ENCODE peak calls at places on chromosome 19, in six cellular contexts. E, J, X, U, F and O are unnamed samples.
A peak's percentile ranks its signal among the peaks of the same experiment; 100 is the strongest.

GRCh38 chr19:19748249-19748938 is 15.5 kb upstream of the ZNF14 start:
- DNase-seq in E (no peak), J (no peak), X (no peak), U (no peak), F (no peak), O (no peak)

GRCh38 chr19:44816301-44816700 is 7.4 kb downstream of the BCAM start:
- DNase-seq in E (no peak), J (no peak), X (no peak), U (no peak), F (no peak), O (no peak)

GRCh38 chr19:7381073-7381390 is 32.3 kb downstream of the ARHGEF18 start:
- DNase-seq in E (no peak), J (no peak), X (no peak), U (no peak), F (no peak), O (no peak)

GRCh38 chr19:42277821-42278809 is 9.1 kb downstream of the CIC start:
- DNase-seq in E (no peak), J (peak; percentile 30), X (no peak), U (peak; percentile 54), F (no peak), O (no peak)

GRCh38 chr19:7904074-7905020 is 670 bp downstream of the MAP2K7 start:
- DNase-seq in E (no peak), J (no peak), X (peak; percentile 68), U (peak; percentile 62), F (no peak), O (no peak)

GRCh38 chr19:20067898-20068297 is 9.9 kb upstream of the ZNF90 start:
- DNase-seq in E (no peak), J (no peak), X (no peak), U (no peak), F (no peak), O (no peak)

GRCh38 chr19:33647146-33647545 is 25.4 kb downstream of the CHST8 start:
- DNase-seq in E (no peak), J (no peak), X (no peak), U (no peak), F (no peak), O (no peak)

GRCh38 chr19:13013649-13014048 is 18.4 kb downstream of the NFIX start:
- DNase-seq in E (peak; percentile 61), J (peak; percentile 53), X (no peak), U (no peak), F (no peak), O (no peak)

GRCh38 chr19:38592940-38593339 is 24.8 kb downstream of the MAP4K1 start:
- DNase-seq in E (no peak), J (no peak), X (no peak), U (no peak), F (no peak), O (no peak)

GRCh38 chr19:34217952-34218817 is 36.2 kb upstream of the GARRE1 start:
- DNase-seq in E (peak; percentile 96), J (peak; percentile 99), X (peak; percentile 65), U (peak; percentile 45), F (peak; percentile 57), O (no peak)

GRCh38 chr19:1250374-1251232 is 2.2 kb downstream of the MIDN start:
- DNase-seq in E (no peak), J (peak; percentile 67), X (peak; percentile 76), U (peak; percentile 65), F (peak; percentile 80), O (peak; percentile 93)

GRCh38 chr19:23762884-23763711 is 4.4 kb upstream of the ZNF681 start:
- DNase-seq in E (peak; percentile 86), J (peak; percentile 70), X (peak; percentile 78), U (peak; percentile 96), F (no peak), O (peak; percentile 83)

GRCh38 chr19:2034729-2035589 is 16.1 kb downstream of the MKNK2 start:
- DNase-seq in E (peak; percentile 75), J (no peak), X (peak; percentile 68), U (peak; percentile 91), F (peak; percentile 61), O (no peak)

GRCh38 chr19:39183100-39183499 is 13.7 kb upstream of the NCCRP1 start:
- DNase-seq in E (no peak), J (no peak), X (no peak), U (no peak), F (no peak), O (no peak)

GRCh38 chr19:42122691-42123607 is 9.3 kb downstream of the POU2F2 start:
- DNase-seq in E (no peak), J (no peak), X (peak; percentile 85), U (no peak), F (no peak), O (no peak)

GRCh38 chr19:12782424-12783225 is 7.3 kb upstream of the HOOK2 start:
- DNase-seq in E (peak; percentile 68), J (peak; percentile 83), X (peak; percentile 94), U (peak; percentile 84), F (peak; percentile 81), O (no peak)

GRCh38 chr19:18985257-18985656 is 44.2 kb upstream of the HOMER3 start:
- DNase-seq in E (no peak), J (no peak), X (no peak), U (no peak), F (no peak), O (no peak)

GRCh38 chr19:45253396-45254027 is 2.4 kb downstream of the MARK4 start:
- DNase-seq in E (no peak), J (peak; percentile 39), X (peak; percentile 42), U (no peak), F (no peak), O (no peak)

GRCh38 chr19:2917275-2918184 is 16.8 kb downstream of the ZNF57 start:
- DNase-seq in E (no peak), J (no peak), X (no peak), U (no peak), F (no peak), O (no peak)

GRCh38 chr19:3224346-3225325 is at the start of gene CELF5:
- DNase-seq in E (peak; percentile 30), J (no peak), X (peak; percentile 31), U (peak; percentile 40), F (no peak), O (peak; percentile 67)

GRCh38 chr19:33558846-33559245 is 37.3 kb upstream of the PEPD start:
- DNase-seq in E (no peak), J (no peak), X (no peak), U (no peak), F (no peak), O (no peak)

GRCh38 chr19:6551607-6552450 is 21.0 kb downstream of the TNFSF9 start:
- DNase-seq in E (no peak), J (peak; percentile 70), X (peak; percentile 82), U (no peak), F (peak; percentile 61), O (no peak)

GRCh38 chr19:18170714-18171255 is 2.8 kb upstream of the IFI30 start:
- DNase-seq in E (no peak), J (no peak), X (no peak), U (no peak), F (no peak), O (no peak)

GRCh38 chr19:1068111-1069001 is 1.4 kb downstream of the ARHGAP45 start:
- DNase-seq in E (no peak), J (no peak), X (peak; percentile 91), U (peak; percentile 56), F (no peak), O (no peak)

GRCh38 chr19:8050274-8051096 is 2.1 kb upstream of the CCL25 start:
- DNase-seq in E (peak; percentile 88), J (peak; percentile 47), X (peak; percentile 91), U (peak; percentile 92), F (peak; percentile 94), O (peak; percentile 98)

GRCh38 chr19:16603090-16603489 is 24.9 kb downstream of the MED26 start:
- DNase-seq in E (no peak), J (no peak), X (no peak), U (no peak), F (no peak), O (no peak)

GRCh38 chr19:3175761-3176714 is 2.5 kb upstream of the S1PR4 start:
- DNase-seq in E (peak; percentile 91), J (peak; percentile 69), X (peak; percentile 61), U (peak; percentile 89), F (peak; percentile 87), O (no peak)

GRCh38 chr19:45643927-45644771 is 5.0 kb upstream of the EML2 start:
- DNase-seq in E (no peak), J (no peak), X (no peak), U (no peak), F (no peak), O (no peak)

GRCh38 chr19:53365899-53366493 is 491 bp downstream of the ZNF525 start:
- DNase-seq in E (peak; percentile 50), J (no peak), X (no peak), U (peak; percentile 44), F (no peak), O (no peak)

GRCh38 chr19:13078897-13079541 is 23.6 kb downstream of the LYL1 start:
- DNase-seq in E (no peak), J (peak; percentile 20), X (no peak), U (peak; percentile 72), F (no peak), O (no peak)

DNA sequence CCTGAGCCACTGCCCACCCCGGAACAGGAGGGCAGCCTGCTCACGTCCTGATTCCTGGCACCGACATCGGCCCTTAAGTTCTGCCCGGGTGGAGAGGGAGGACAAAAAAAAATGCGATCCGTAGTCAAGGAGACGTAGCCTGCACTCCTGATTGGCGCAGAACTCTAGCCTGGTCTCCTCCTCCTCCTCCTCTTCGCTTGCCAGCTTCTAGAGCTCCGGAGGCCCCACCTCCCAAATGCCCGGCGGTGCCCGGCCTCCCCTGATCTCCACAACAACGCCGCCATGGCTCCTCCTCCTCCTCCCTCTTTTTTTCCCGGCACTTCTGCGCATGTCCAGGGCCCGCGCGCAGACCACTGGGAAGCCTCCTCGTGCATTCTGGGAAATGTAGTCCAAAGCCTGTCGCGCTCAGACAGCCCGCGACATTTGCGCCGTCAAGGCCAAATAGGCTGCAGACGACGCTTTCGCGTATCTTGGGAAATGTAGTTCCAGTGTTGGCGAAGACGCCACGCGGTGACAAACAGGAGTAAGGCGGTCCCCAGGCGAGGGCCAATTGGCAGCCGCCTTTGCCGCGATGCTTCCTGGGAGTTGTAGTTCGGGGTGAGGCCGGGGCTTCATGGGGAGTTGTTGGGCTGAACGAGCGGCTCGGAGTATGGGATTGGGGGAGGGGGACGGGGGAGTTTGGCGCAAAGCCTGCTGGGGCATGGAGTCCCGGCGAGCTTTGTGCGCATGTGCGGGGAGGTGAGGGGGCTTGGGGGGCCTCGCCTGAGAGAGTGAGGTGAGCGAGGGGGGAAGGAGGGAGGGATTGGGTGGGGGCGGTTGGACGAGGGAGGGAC is at the start of gene ZNF444:
- DNase-seq in E (peak; percentile 99), J (peak; percentile 99), X (peak; percentile 99), U (peak; percentile 99), F (peak; percentile 99), O (peak; percentile 99)
- H3K4me1 ChIP-seq in E (peaks cover 21% of the 10 kb centered on the region), J (no peaks in the 10 kb centered on the region), X (peaks cover 23% of the 10 kb centered on the region), U (peaks cover 10% of the 10 kb centered on the region), F (peaks cover 22% of the 10 kb centered on the region), O (peaks cover 10% of the 10 kb centered on the region)

DNA sequence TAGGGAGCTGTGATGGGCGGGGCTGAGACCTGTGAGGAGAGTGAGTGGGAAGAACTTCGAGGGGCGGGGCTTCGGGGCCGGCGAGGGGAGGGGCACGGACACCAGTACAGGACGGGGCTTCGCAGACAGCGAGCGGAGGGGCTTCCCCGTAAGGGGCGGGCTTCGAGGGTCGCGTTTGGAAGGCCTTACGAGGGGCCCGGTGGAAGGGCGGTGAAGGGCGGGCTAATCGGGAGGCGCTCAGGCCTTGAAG is 4.1 kb upstream of the EMP3 start:
- DNase-seq in E (peak; percentile 92), J (peak; percentile 90), X (peak; percentile 98), U (peak; percentile 100), F (peak; percentile 99), O (peak; percentile 93)
- H3K4me1 ChIP-seq in E (peaks cover 48% of the 10 kb centered on the region), J (peaks cover 14% of the 10 kb centered on the region), X (peaks cover 53% of the 10 kb centered on the region), U (peaks cover 7% of the 10 kb centered on the region), F (peaks cover 44% of the 10 kb centered on the region), O (peaks cover 6% of the 10 kb centered on the region)

GRCh38 chr19:47487551-47488515 is 3.8 kb upstream of the KPTN start:
- DNase-seq in E (no peak), J (no peak), X (no peak), U (no peak), F (no peak), O (no peak)
- H3K4me1 ChIP-seq in E (no peaks in the 10 kb centered on the region), J (peaks cover 2% of the 10 kb centered on the region), X (peaks cover 18% of the 10 kb centered on the region), U (no peaks in the 10 kb centered on the region), F (peaks cover 12% of the 10 kb centered on the region), O (peaks cover 6% of the 10 kb centered on the region)

GRCh38 chr19:52211203-52211602 is 21.4 kb downstream of the PPP2R1A start:
- DNase-seq in E (no peak), J (no peak), X (no peak), U (no peak), F (no peak), O (no peak)
- H3K4me1 ChIP-seq in E (peaks cover 7% of the 10 kb centered on the region), J (no peaks in the 10 kb centered on the region), X (no peaks in the 10 kb centered on the region), U (no peaks in the 10 kb centered on the region), F (no peaks in the 10 kb centered on the region), O (no peaks in the 10 kb centered on the region)